ENCODE peak calls at places on chromosomes 5 and 9, in five cellular contexts. One of them, this sample, is unnamed.

GRCh38 chr9:131727184-131727785 is 12.6 kb downstream of the RAPGEF1 start:
- DNase-seq in kidney glomerular epithelial cell: no peak
- DNase-seq in AML-193: no peak
- DNase-seq in heart left ventricle: no peak
- DNase-seq in EH: peak
- DNase-seq in this sample: peak

GRCh38 chr5:151079838-151080619 is 805 bp downstream of the TNIP1 start:
- DNase-seq in kidney glomerular epithelial cell: peak
- DNase-seq in AML-193: peak
- DNase-seq in heart left ventricle: no peak
- DNase-seq in EH: peak
- DNase-seq in this sample: peak

GRCh38 chr9:18238254-18238653 is 235.7 kb upstream of the ADAMTSL1 start:
- DNase-seq in kidney glomerular epithelial cell: peak
- DNase-seq in AML-193: no peak
- DNase-seq in heart left ventricle: no peak
- DNase-seq in EH: peak
- DNase-seq in this sample: peak

GRCh38 chr5:74251106-74252032 is 389.2 kb downstream of the ENC1 start:
- DNase-seq in kidney glomerular epithelial cell: peak
- DNase-seq in AML-193: peak
- DNase-seq in heart left ventricle: peak
- DNase-seq in EH: peak
- DNase-seq in this sample: peak

GRCh38 chr5:73296772-73297171 is 123.8 kb downstream of the TMEM174 start:
- DNase-seq in kidney glomerular epithelial cell: peak
- DNase-seq in AML-193: no peak
- DNase-seq in heart left ventricle: no peak
- DNase-seq in EH: peak
- DNase-seq in this sample: peak

GRCh38 chr5:163269624-163270023 is 167.8 kb upstream of the CCNG1 start:
- DNase-seq in kidney glomerular epithelial cell: peak
- DNase-seq in AML-193: no peak
- DNase-seq in heart left ventricle: no peak
- DNase-seq in EH: no peak
- DNase-seq in this sample: peak

GRCh38 chr9:136289651-136290507 is 14.0 kb downstream of the CCDC187 start:
- DNase-seq in kidney glomerular epithelial cell: no peak
- DNase-seq in AML-193: no peak
- DNase-seq in heart left ventricle: no peak
- DNase-seq in EH: no peak
- DNase-seq in this sample: no peak

GRCh38 chr9:19946446-19947109 is 157.7 kb upstream of the SLC24A2 start:
- DNase-seq in kidney glomerular epithelial cell: peak
- DNase-seq in AML-193: no peak
- DNase-seq in heart left ventricle: no peak
- DNase-seq in EH: peak
- DNase-seq in this sample: peak

GRCh38 chr9:136627703-136628102 is 35.0 kb upstream of the EGFL7 start:
- DNase-seq in kidney glomerular epithelial cell: no peak
- DNase-seq in AML-193: no peak
- DNase-seq in heart left ventricle: no peak
- DNase-seq in EH: no peak
- DNase-seq in this sample: no peak

GRCh38 chr5:133049726-133050048 is 2.1 kb upstream of the HSPA4 start:
- DNase-seq in kidney glomerular epithelial cell: no peak
- DNase-seq in AML-193: no peak
- DNase-seq in heart left ventricle: no peak
- DNase-seq in EH: no peak
- DNase-seq in this sample: no peak

GRCh38 chr5:59685806-59686205 is 207.7 kb downstream of the PDE4D start:
- DNase-seq in kidney glomerular epithelial cell: no peak
- DNase-seq in AML-193: no peak
- DNase-seq in heart left ventricle: no peak
- DNase-seq in EH: no peak
- DNase-seq in this sample: no peak

GRCh38 chr9:122179690-122180074 is 20.0 kb downstream of the MORN5 start:
- DNase-seq in kidney glomerular epithelial cell: no peak
- DNase-seq in AML-193: no peak
- DNase-seq in heart left ventricle: no peak
- DNase-seq in EH: peak
- DNase-seq in this sample: peak